ENCODE peak calls at places on chromosomes 1 and 21, in nine cellular contexts. T is sigmoid colon, U is A673, P is A549, M is HCT116, L is ovary, O is AG04450, X is PC-9, E is epithelial cell of esophagus. A is an unnamed sample.
A peak's percentile ranks its signal among the peaks of the same experiment; 100 is the strongest.

GRCh38 chr1:84264961-84265360 is 36.5 kb upstream of the SAMD13 start:
- DNase-seq in T (no peak), U (no peak), P (no peak), M (no peak), L (no peak), O (no peak), X (no peak), E (no peak), A (no peak)

GRCh38 chr1:218735436-218735835 is 390.3 kb downstream of the TGFB2 start:
- DNase-seq in T (no peak), U (no peak), P (no peak), M (no peak), L (peak; percentile 27), O (no peak), X (no peak), E (no peak), A (no peak)

GRCh38 chr1:50275564-50275963 is 147.7 kb downstream of the DMRTA2 start:
- DNase-seq in T (no peak), U (peak; percentile 31), P (no peak), M (no peak), L (no peak), O (no peak), X (no peak), E (no peak), A (no peak)

GRCh38 chr1:212920895-212921294 is 29.4 kb upstream of the VASH2 start:
- DNase-seq in T (no peak), U (peak; percentile 15), P (no peak), M (no peak), L (no peak), O (no peak), X (no peak), E (no peak), A (peak; percentile 38)

GRCh38 chr1:40899230-40899870 is 37.2 kb upstream of the CITED4 start:
- DNase-seq in T (no peak), U (no peak), P (no peak), M (peak; percentile 69), L (no peak), O (no peak), X (peak; percentile 96), E (peak; percentile 96), A (no peak)

GRCh38 chr21:33518899-33519298 is 23.0 kb downstream of the GART start:
- DNase-seq in T (no peak), U (no peak), P (no peak), M (no peak), L (no peak), O (no peak), X (no peak), E (no peak), A (no peak)

GRCh38 chr21:35138665-35139381 is 89.7 kb upstream of the RUNX1 start:
- DNase-seq in T (no peak), U (peak; percentile 0), P (no peak), M (peak; percentile 93), L (no peak), O (peak; percentile 61), X (peak; percentile 74), E (peak; percentile 93), A (peak; percentile 58)

GRCh38 chr21:36992671-36993070 is 13.8 kb upstream of the RIPPLY3 start:
- DNase-seq in T (no peak), U (no peak), P (no peak), M (no peak), L (peak; percentile 33), O (no peak), X (no peak), E (no peak), A (no peak)

GRCh38 chr21:32083175-32083574 is 195.7 kb downstream of the MIS18A start:
- DNase-seq in T (no peak), U (peak; percentile 52), P (no peak), M (no peak), L (no peak), O (no peak), X (no peak), E (no peak), A (no peak)

GRCh38 chr1:223153177-223154119 is 10.4 kb upstream of the TLR5 start:
- DNase-seq in T (peak; percentile 9), U (peak; percentile 85), P (no peak), M (no peak), L (no peak), O (no peak), X (no peak), E (no peak), A (no peak)

GRCh38 chr21:26966360-26966977 is 419 bp downstream of the ADAMTS5 start:
- DNase-seq in T (peak; percentile 69), U (no peak), P (no peak), M (no peak), L (no peak), O (no peak), X (no peak), E (peak; percentile 51), A (no peak)

GRCh38 chr1:231940721-231941120 is 314.1 kb downstream of the DISC1 start:
- DNase-seq in T (no peak), U (peak; percentile 54), P (no peak), M (no peak), L (no peak), O (no peak), X (no peak), E (no peak), A (no peak)

GRCh38 chr1:1081311-1082238 is 7.5 kb upstream of the RNF223 start:
- DNase-seq in T (peak; percentile 62), U (no peak), P (no peak), M (no peak), L (peak; percentile 7), O (no peak), X (no peak), E (no peak), A (no peak)

GRCh38 chr21:33265664-33266049 is 510 bp upstream of the IL10RB start:
- DNase-seq in T (peak; percentile 79), U (no peak), P (no peak), M (no peak), L (no peak), O (no peak), X (no peak), E (peak; percentile 58), A (peak; percentile 80)

GRCh38 chr1:113783254-113784103 is 24.2 kb upstream of the PHTF1 start:
- DNase-seq in T (no peak), U (peak; percentile 67), P (no peak), M (no peak), L (no peak), O (no peak), X (no peak), E (peak; percentile 40), A (peak; percentile 62)

GRCh38 chr1:24362416-24362815 is 43.3 kb downstream of the GRHL3 start:
- DNase-seq in T (no peak), U (no peak), P (no peak), M (no peak), L (no peak), O (no peak), X (no peak), E (no peak), A (no peak)
- H3K4me3 ChIP-seq in T (no peak overlapping the region), U (no peak overlapping the region), P (no peak overlapping the region), M (no peak overlapping the region), L (no peak overlapping the region), O (no peak overlapping the region), X (no peak overlapping the region), E (no peak overlapping the region), A (no peak overlapping the region)

GRCh38 chr21:45593162-45594022 is 50.1 kb upstream of the PCBP3 start:
- DNase-seq in T (peak; percentile 57), U (no peak), P (no peak), M (no peak), L (no peak), O (no peak), X (no peak), E (no peak), A (peak; percentile 77)
- H3K4me3 ChIP-seq in T (no peak overlapping the region), U (no peak overlapping the region), P (no peak overlapping the region), M (no peak overlapping the region), L (no peak overlapping the region), O (no peak overlapping the region), X (no peak overlapping the region), E (no peak overlapping the region), A (peak overlapping the region; percentile 71)

DNA sequence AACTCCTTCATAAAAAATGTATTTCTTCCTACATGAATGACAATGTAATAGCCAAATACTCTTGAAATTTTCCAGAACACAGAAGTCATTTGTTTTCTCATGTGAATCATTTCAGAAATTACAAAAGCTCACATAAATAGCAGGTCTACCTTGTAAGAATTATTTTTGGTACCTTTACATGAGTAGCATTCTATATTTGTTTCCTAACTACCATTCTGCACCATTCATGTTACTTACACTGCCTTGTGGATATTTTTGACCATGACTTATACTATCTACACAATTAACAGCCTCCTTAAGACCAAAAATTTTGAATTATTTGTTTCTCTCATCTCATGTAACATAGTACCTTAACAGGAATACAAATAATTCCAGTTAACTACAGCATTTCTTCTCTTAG is 109.6 kb downstream of the ENAH start:
- DNase-seq in T (no peak), U (no peak), P (no peak), M (no peak), L (no peak), O (no peak), X (no peak), E (no peak), A (no peak)
- H3K4me3 ChIP-seq in T (no peak overlapping the region), U (no peak overlapping the region), P (no peak overlapping the region), M (no peak overlapping the region), L (no peak overlapping the region), O (no peak overlapping the region), X (no peak overlapping the region), E (no peak overlapping the region), A (no peak overlapping the region)

GRCh38 chr1:8966606-8967005 is 20.9 kb downstream of the CA6 start:
- DNase-seq in T (no peak), U (no peak), P (no peak), M (no peak), L (no peak), O (no peak), X (no peak), E (no peak), A (no peak)

GRCh38 chr1:8965121-8965820 is 19.6 kb downstream of the CA6 start:
- DNase-seq in T (no peak), U (no peak), P (no peak), M (no peak), L (no peak), O (no peak), X (no peak), E (no peak), A (no peak)

GRCh38 chr1:8963940-8964339 is 18.3 kb downstream of the CA6 start:
- DNase-seq in T (no peak), U (no peak), P (no peak), M (no peak), L (no peak), O (no peak), X (no peak), E (no peak), A (no peak)

DNA sequence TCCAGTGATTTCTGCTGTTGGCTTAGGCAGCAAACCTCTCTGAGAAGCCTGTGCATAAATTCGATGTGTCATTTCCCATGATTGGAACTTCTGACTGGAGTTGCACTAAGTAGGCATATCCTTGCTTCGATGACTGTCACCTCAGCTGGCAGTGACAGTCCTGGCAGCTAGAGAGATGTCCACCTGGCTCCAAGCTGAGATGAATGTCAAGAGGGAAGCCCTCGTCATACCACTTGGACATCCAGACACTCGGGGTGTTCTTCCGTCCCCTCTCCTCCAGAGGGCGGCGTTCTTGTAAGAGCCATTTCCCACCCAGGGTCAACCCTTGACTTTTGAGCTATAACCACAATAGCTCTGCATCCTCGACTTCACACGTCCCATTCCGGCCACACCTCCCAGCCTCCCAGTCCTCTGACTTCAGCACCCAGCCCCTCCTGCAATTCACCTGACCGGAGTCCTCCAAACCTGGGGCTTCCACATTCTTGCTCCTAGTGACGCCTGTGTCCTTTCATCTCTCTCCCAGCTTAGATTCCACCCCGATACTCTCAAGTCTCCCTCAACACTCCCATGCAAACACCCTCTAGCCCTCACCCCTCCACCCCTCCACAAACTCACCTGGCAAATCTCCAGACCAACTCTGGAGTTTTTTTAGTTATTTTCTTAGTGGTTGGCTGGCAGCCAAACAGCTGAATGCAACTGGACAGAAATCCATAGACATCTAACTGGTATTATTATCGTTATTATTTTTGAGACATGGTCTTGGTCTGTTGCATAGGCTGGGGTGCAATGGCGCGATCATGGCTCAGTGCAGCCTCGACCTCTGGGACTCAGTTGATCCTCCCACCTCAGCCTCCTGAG is 17.4 kb downstream of the CA6 start:
- DNase-seq in T (no peak), U (peak; percentile 53), P (peak; percentile 82), M (peak; percentile 68), L (no peak), O (no peak), X (peak; percentile 62), E (peak; percentile 54), A (peak; percentile 85)
- H3K4me3 ChIP-seq in T (no peak overlapping the region), U (no peak overlapping the region), P (no peak overlapping the region), M (no peak overlapping the region), L (no peak overlapping the region), O (no peak overlapping the region), X (no peak overlapping the region), E (no peak overlapping the region), A (no peak overlapping the region)